ENCODE peak calls at places on chromosomes 5 and 9, in four cellular contexts. B is GM12878, F is breast epithelium, H is vagina. V is an unnamed sample.

GRCh38 chr9:94941211-94941875 is 214.8 kb downstream of the AOPEP start:
- DNase-seq in B (no peak), F (no peak), H (no peak), V (peak; percentile 73)

GRCh38 chr5:501833-502184 is 22.4 kb downstream of the SLC9A3 start:
- DNase-seq in B (no peak), F (no peak), H (no peak), V (no peak)

GRCh38 chr5:126656397-126657007 is 55.8 kb downstream of the PHAX start:
- DNase-seq in B (no peak), F (no peak), H (no peak), V (no peak)

GRCh38 chr5:81768960-81769452 is 18.1 kb upstream of the SSBP2 start:
- DNase-seq in B (no peak), F (no peak), H (no peak), V (no peak)

GRCh38 chr5:79924936-79925893 is 65.8 kb downstream of the MTX3 start:
- DNase-seq in B (no peak), F (no peak), H (no peak), V (no peak)

GRCh38 chr9:115944166-115944948 is 209.2 kb upstream of the PAPPA start:
- DNase-seq in B (no peak), F (peak; percentile 54), H (no peak), V (peak; percentile 81)

GRCh38 chr5:150234606-150235547 is 45.0 kb downstream of the SLC6A7 start:
- DNase-seq in B (no peak), F (no peak), H (no peak), V (no peak)

GRCh38 chr5:125528881-125529280 is 782.4 kb upstream of the ZNF608 start:
- DNase-seq in B (no peak), F (no peak), H (no peak), V (no peak)

GRCh38 chr5:8720476-8720875 is 825.4 kb downstream of the SEMA5A start:
- DNase-seq in B (no peak), F (no peak), H (no peak), V (no peak)

GRCh38 chr5:37955748-37956147 is 115.9 kb upstream of the GDNF start:
- DNase-seq in B (no peak), F (no peak), H (no peak), V (no peak)

GRCh38 chr5:94778712-94779111 is 160.2 kb downstream of the SLF1 start:
- DNase-seq in B (no peak), F (no peak), H (no peak), V (no peak)

GRCh38 chr9:106287108-106287631 is 575.8 kb upstream of the ZNF462 start:
- DNase-seq in B (no peak), F (no peak), H (no peak), V (no peak)

GRCh38 chr9:128115187-128116103 is 12.1 kb downstream of the PTGES2 start:
- DNase-seq in B (no peak), F (no peak), H (no peak), V (no peak)

GRCh38 chr5:7850533-7851239 is at the start of gene CFAP90:
- DNase-seq in B (no peak), F (peak; percentile 67), H (no peak), V (no peak)

GRCh38 chr5:143262393-143263174 is 140.9 kb downstream of the NR3C1 start:
- DNase-seq in B (peak; percentile 48), F (no peak), H (no peak), V (no peak)

GRCh38 chr5:40497573-40497972 is 182.1 kb upstream of the PTGER4 start:
- DNase-seq in B (no peak), F (no peak), H (no peak), V (no peak)

GRCh38 chr5:140673187-140673976 is at the start of gene DND1:
- DNase-seq in B (no peak), F (no peak), H (no peak), V (no peak)

GRCh38 chr5:125194901-125195300 is 448.5 kb upstream of the ZNF608 start:
- DNase-seq in B (no peak), F (no peak), H (no peak), V (no peak)

GRCh38 chr9:3931058-3931457 is 368.8 kb downstream of the GLIS3 start:
- DNase-seq in B (no peak), F (no peak), H (no peak), V (no peak)

GRCh38 chr5:33470544-33470943 is 29.8 kb downstream of the TARS1 start:
- DNase-seq in B (no peak), F (no peak), H (no peak), V (no peak)

GRCh38 chr9:87667164-87667738 is 58.7 kb upstream of the CTSL start:
- DNase-seq in B (no peak), F (no peak), H (no peak), V (no peak)
- TF ChIP-seq CTCF in B (peak; percentile 37), F (no peak), H (no peak), V (no peak)

GRCh38 chr5:127940854-127941253 is 142.7 kb upstream of the SLC12A2 start:
- DNase-seq in B (no peak), F (no peak), H (no peak), V (no peak)

GRCh38 chr5:127943061-127943371 is 140.6 kb upstream of the SLC12A2 start:
- DNase-seq in B (no peak), F (no peak), H (no peak), V (no peak)

GRCh38 chr5:127941646-127942045 is 141.9 kb upstream of the SLC12A2 start:
- DNase-seq in B (no peak), F (no peak), H (no peak), V (no peak)

GRCh38 chr5:127944125-127944524 is 139.4 kb upstream of the SLC12A2 start:
- DNase-seq in B (no peak), F (no peak), H (no peak), V (no peak)

DNA sequence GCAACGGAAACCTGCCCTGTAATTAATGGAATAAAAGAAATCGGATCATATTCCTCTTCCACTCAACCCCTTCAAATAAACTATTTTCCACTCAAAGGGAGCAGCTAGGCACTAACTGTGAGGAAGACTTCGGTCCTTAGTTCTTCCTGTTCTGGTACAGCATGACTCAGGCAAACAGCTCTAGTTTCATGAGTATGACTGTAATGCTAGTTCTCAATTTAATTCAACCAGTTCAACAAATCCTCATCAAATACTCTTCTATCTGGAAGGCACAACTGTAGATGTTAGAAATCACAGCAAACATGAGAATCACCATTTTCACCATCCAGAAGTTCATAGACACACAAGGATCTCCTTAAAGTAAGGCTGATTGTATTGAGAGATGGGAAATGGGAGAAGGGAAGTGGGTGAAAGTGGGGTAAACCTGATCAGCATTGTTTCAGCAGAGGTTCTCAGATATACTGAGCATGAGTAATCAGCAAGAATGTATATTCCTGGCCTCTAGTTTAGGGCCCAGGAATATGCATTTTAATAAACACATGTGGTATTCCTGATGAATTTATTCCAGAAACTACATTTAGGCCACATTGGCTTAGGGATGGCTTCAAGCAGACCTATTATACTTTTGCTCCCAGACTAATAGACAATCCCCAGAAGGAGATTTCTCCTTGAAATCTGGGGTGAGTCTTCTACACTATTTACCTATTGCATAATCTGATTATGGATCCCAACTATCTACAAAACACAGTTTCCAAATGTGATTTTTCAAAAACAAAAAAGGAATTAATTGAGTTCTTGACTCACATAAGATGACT is 141.1 kb upstream of the SLC12A2 start:
- DNase-seq in B (no peak), F (no peak), H (no peak), V (no peak)
- TF ChIP-seq POLR2A in B (no peak), F (no peak), H (no peak), V (no peak)

DNA sequence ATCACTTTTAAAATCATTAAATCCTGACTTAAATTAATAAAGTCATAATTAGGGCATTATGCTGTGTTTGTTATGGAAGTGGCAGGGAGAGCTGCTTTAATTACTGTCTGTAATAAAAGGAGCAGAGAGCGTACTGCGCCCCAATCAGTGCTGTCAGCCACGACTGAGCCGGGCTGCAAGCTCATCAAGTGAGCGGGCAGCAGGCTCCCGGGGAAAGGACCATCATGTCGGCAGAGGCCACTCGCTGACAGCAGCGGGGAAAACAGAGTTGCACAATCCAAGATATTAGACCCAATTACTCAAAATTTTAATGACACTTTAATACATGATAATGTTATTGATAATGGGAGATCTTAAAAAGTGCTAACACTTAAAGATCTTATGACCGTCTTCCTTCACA is 181.6 kb downstream of the AP3B1 start:
- DNase-seq in B (no peak), F (no peak), H (no peak), V (no peak)
- H3K4me3 ChIP-seq in B (no peak overlapping the region), F (no peak overlapping the region), H (no peak overlapping the region), V (no peak overlapping the region)

GRCh38 chr9:14967450-14968321 is 57.5 kb upstream of the FREM1 start:
- DNase-seq in B (no peak), F (no peak), H (no peak), V (no peak)
- TF ChIP-seq CTCF in B (no peak), F (no peak), H (no peak), V (no peak)

DNA sequence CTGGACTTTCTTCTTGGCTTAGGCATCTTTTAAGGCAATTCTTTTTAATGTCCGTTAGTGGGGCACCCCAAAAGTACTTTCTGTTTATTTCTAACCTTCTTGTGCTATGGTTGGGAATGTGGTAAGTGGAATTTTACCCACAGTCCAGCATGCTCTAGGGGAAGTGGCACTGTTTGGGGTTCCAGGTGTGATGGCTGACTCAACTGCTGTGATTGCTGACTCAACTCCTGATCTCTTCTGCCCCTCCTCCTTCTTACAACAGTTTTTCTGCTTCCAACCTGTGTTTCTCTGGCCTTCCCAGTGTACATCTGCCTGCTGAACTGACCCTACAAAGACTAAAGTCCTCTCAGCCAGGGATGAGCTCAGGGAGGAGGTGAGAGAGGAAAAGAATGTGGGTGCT is 72.4 kb downstream of the C5orf15 start:
- DNase-seq in B (no peak), F (no peak), H (no peak), V (no peak)
- TF ChIP-seq POLR2A in B (no peak), F (no peak), H (no peak), V (no peak)

GRCh38 chr5:172766287-172767104 is 4.5 kb downstream of the DUSP1 start:
- DNase-seq in B (no peak), F (peak; percentile 82), H (no peak), V (peak; percentile 88)

GRCh38 chr5:172765766-172766286 is 5.2 kb downstream of the DUSP1 start:
- DNase-seq in B (no peak), F (no peak), H (no peak), V (no peak)

GRCh38 chr5:172763120-172763464 is 7.9 kb downstream of the DUSP1 start:
- DNase-seq in B (no peak), F (no peak), H (no peak), V (no peak)

GRCh38 chr5:172762214-172763119 is 8.5 kb downstream of the DUSP1 start:
- DNase-seq in B (no peak), F (peak; percentile 54), H (no peak), V (peak; percentile 81)

GRCh38 chr5:172764861-172765765 is 5.9 kb downstream of the DUSP1 start:
- DNase-seq in B (peak; percentile 83), F (peak; percentile 97), H (no peak), V (peak; percentile 99)
- H3K4me3 ChIP-seq in B (peak overlapping the region; percentile 69), F (peak overlapping the region; percentile 94), H (peak overlapping the region; percentile 91), V (no peak overlapping the region)

GRCh38 chr9:133133680-133134418 is 12.8 kb upstream of the RALGDS start:
- DNase-seq in B (no peak), F (peak; percentile 94), H (no peak), V (peak; percentile 94)
- TF ChIP-seq CTCF in B (peak; percentile 5), F (peak; percentile 14), H (no peak), V (no peak)

V was measured in lower leg skin.